ENCODE peak calls at places on chromosome 21, in four cellular contexts. C is lung, S is heart left ventricle, W is heart right ventricle. T is an unnamed sample.

GRCh38 chr21:17699524-17700189 is 87.0 kb upstream of the BTG3 start:
- ATAC-seq in C (no peak), S (no peak), W (no peak), T (no peak)

GRCh38 chr21:16377120-16377658 is 647.4 kb downstream of the USP25 start:
- ATAC-seq in C (no peak), S (peak; percentile 52), W (peak; percentile 40), T (no peak)

GRCh38 chr21:42362700-42363099 is 3.6 kb downstream of the TFF1 start:
- ATAC-seq in C (no peak), S (no peak), W (no peak), T (no peak)

GRCh38 chr21:33212159-33212851 is 17.4 kb upstream of the IFNAR2 start:
- ATAC-seq in C (no peak), S (peak; percentile 46), W (peak; percentile 31), T (no peak)

GRCh38 chr21:15775981-15776380 is 46.2 kb downstream of the USP25 start:
- ATAC-seq in C (no peak), S (no peak), W (no peak), T (no peak)

GRCh38 chr21:26469789-26470188 is 103.3 kb downstream of the CYYR1 start:
- ATAC-seq in C (peak; percentile 45), S (peak; percentile 59), W (no peak), T (peak; percentile 82)

GRCh38 chr21:36700961-36701911 is 2.3 kb downstream of the SIM2 start:
- ATAC-seq in C (no peak), S (peak; percentile 28), W (no peak), T (no peak)

GRCh38 chr21:26683996-26684395 is 110.9 kb upstream of the CYYR1 start:
- ATAC-seq in C (no peak), S (no peak), W (no peak), T (no peak)

GRCh38 chr21:40165212-40165611 is 298.0 kb downstream of the PCP4 start:
- ATAC-seq in C (no peak), S (peak; percentile 91), W (peak; percentile 80), T (no peak)

GRCh38 chr21:26965567-26966359 is 1.1 kb downstream of the ADAMTS5 start:
- ATAC-seq in C (peak; percentile 30), S (peak; percentile 57), W (peak; percentile 45), T (peak; percentile 34)

GRCh38 chr21:31201548-31201947 is 142.5 kb downstream of the TIAM1 start:
- ATAC-seq in C (peak; percentile 68), S (peak; percentile 90), W (peak; percentile 89), T (peak; percentile 93)

GRCh38 chr21:31218830-31219608 is 125.0 kb downstream of the TIAM1 start:
- ATAC-seq in C (no peak), S (peak; percentile 64), W (no peak), T (peak; percentile 79)

GRCh38 chr21:43872549-43873198 is 7.7 kb downstream of the AGPAT3 start:
- ATAC-seq in C (no peak), S (no peak), W (no peak), T (no peak)

GRCh38 chr21:27817902-27818623 is 851.2 kb upstream of the ADAMTS5 start:
- ATAC-seq in C (no peak), S (no peak), W (no peak), T (no peak)

GRCh38 chr21:41307219-41307618 is 9.4 kb upstream of the FAM3B start:
- ATAC-seq in C (no peak), S (no peak), W (no peak), T (no peak)

DNA sequence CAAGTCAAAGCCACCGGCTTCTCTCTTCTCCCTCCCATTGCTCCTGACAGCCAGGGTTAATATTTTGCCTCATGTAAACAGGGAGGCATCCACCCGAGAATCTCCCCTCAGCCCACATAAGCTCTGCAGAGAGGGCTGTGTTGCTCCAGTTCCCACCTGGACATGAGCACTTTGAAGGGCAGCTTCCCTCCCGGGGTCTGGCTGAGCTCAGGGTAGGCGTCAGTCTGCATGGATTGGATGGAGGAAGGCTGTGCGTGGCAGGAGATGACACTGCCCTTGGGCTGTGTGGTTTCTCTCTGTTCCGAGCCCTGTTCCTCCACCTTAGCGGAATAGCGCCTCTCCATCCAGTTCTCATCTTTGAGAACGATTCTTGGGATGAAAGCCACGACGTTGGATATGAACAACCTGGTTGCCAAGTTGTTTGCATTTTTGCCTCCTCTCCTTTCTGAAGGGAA is 53.7 kb upstream of the ETS2 start:
- ATAC-seq in C (no peak), S (no peak), W (no peak), T (no peak)
- H3K27ac ChIP-seq in C (no peak overlapping the region), S (peak overlapping the region; percentile 84), W (no peak overlapping the region), T (peak overlapping the region; percentile 70)

GRCh38 chr21:35408401-35408800 is 359.3 kb upstream of the RUNX1 start:
- ATAC-seq in C (no peak), S (no peak), W (no peak), T (no peak)

GRCh38 chr21:35410656-35411055 is 361.6 kb upstream of the RUNX1 start:
- ATAC-seq in C (no peak), S (no peak), W (no peak), T (no peak)

GRCh38 chr21:35412231-35412630 is 363.1 kb upstream of the RUNX1 start:
- ATAC-seq in C (no peak), S (no peak), W (no peak), T (no peak)

GRCh38 chr21:35410123-35410522 is 361.0 kb upstream of the RUNX1 start:
- ATAC-seq in C (no peak), S (no peak), W (no peak), T (no peak)

GRCh38 chr21:35411434-35411833 is 362.3 kb upstream of the RUNX1 start:
- ATAC-seq in C (no peak), S (no peak), W (no peak), T (no peak)
- H3K27me3 ChIP-seq in C (no peaks in the 10 kb centered on the region), S (no peaks in the 10 kb centered on the region), W (no peaks in the 10 kb centered on the region), T (peaks cover 19% of the 10 kb centered on the region)

GRCh38 chr21:46627726-46628125 is 7.7 kb upstream of the PRMT2 start:
- ATAC-seq in C (no peak), S (no peak), W (no peak), T (no peak)
- H3K27ac ChIP-seq in C (no peak overlapping the region), S (no peak overlapping the region), W (no peak overlapping the region), T (no peak overlapping the region)

DNA sequence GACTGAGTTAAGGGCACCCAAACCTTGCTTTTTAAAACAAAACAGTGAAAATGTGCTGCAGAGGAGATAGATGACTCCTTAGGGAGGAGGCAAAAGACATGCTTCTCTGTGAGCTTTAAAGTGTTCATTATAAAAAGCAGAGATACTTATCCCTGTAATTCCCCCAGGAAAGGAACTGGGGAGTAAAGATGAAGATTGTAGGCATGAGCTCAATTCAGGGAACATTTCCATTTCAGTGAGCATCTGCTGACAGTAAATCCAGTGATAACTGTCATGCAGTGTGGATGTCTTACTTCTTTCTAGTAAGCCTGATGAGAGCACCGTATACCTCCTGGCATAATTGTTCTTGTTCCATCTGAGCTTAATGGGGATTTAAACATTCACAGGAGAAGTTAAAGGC is 1296.5 kb downstream of the MRPL39 start:
- ATAC-seq in C (no peak), S (no peak), W (no peak), T (no peak)
- H3K27me3 ChIP-seq in C (no peaks in the 10 kb centered on the region), S (no peaks in the 10 kb centered on the region), W (no peaks in the 10 kb centered on the region), T (no peaks in the 10 kb centered on the region)

DNA sequence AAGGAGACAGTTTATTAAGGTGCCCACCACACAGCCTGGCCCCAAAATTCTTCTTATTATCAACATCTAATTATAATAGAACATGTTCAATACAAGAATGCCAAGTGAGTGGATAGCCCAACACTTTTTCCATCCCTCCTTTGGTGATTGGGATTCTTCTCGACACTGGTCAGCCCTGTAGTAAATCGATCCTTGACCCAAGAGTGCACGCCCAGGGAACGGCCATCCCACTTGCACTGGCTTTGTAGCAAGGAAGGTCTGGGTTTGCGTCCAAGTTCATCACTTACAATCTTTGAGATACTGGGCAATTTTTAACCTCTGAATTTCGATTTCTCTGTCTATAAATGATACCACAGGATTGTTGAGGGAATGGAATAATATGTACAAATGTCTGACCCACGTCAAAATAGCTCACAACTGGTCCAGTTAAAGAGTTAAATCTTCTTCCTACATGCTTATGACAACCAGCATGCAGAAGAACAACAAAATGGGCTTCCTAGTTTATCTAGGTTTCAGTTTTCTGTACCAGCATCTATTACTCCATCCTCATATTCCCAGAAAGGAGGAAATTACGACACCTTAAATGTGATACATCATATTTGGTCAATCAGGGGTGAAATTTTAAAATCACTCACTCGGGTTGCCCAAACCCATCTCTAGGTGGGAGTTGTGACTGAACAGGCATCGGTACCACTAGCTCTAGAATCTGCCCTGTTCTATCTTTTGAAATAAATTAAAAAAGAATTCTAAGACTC is 161.8 kb downstream of the CLIC6 start:
- ATAC-seq in C (no peak), S (no peak), W (no peak), T (no peak)
- H3K27ac ChIP-seq in C (no peak overlapping the region), S (peak overlapping the region; percentile 7), W (no peak overlapping the region), T (no peak overlapping the region)

GRCh38 chr21:45562401-45562800 is 20.2 kb upstream of the SLC19A1 start:
- ATAC-seq in C (no peak), S (no peak), W (no peak), T (no peak)
- H3K27me3 ChIP-seq in C (no peaks in the 10 kb centered on the region), S (no peaks in the 10 kb centered on the region), W (no peaks in the 10 kb centered on the region), T (peaks cover 21% of the 10 kb centered on the region)

T was measured in gastroesophageal sphincter.